ENCODE peak calls at places on chromosomes 6 and 20, in six cellular contexts. Q is neural progenitor cell, P is uterus, V is body of pancreas, E is PC-9, N is cardiac muscle cell. G is an unnamed sample.

GRCh38 chr20:59392741-59393140 is 92.3 kb downstream of the EDN3 start:
- DNase-seq in N (no peak), E (no peak), V (no peak), P (no peak), Q (no peak), G (no peak)

GRCh38 chr20:4626228-4626627 is 95.5 kb upstream of the PRND start:
- DNase-seq in N (no peak), P (no peak), E (no peak), V (no peak), Q (no peak), G (no peak)

GRCh38 chr6:27986928-27987725 is 30.1 kb downstream of the OR2B6 start:
- DNase-seq in P (no peak), N (no peak), Q (no peak), E (no peak), V (no peak), G (no peak)

GRCh38 chr6:23003671-23004598 is 434.6 kb downstream of the HDGFL1 start:
- DNase-seq in V (no peak), P (peak; percentile 47), E (no peak), N (no peak), Q (no peak), G (no peak)

GRCh38 chr6:1117530-1118286 is 194.2 kb upstream of the FOXQ1 start:
- DNase-seq in Q (no peak), V (no peak), E (no peak), P (no peak), N (no peak), G (no peak)

GRCh38 chr6:37233541-37233940 is 24.0 kb upstream of the TBC1D22B start:
- DNase-seq in E (peak; percentile 28), Q (no peak), N (no peak), P (no peak), V (no peak), G (no peak)

GRCh38 chr20:8156603-8157079 is 24.6 kb downstream of the PLCB1 start:
- DNase-seq in N (no peak), P (no peak), V (no peak), Q (no peak), E (peak; percentile 81), G (no peak)

GRCh38 chr6:92364948-92365386 is 1054.4 kb downstream of the EPHA7 start:
- DNase-seq in P (no peak), Q (no peak), V (no peak), N (no peak), E (no peak), G (no peak)

GRCh38 chr20:62684986-62685385 is 23.6 kb upstream of the NTSR1 start:
- DNase-seq in N (no peak), Q (no peak), E (no peak), V (no peak), P (no peak), G (no peak)

GRCh38 chr6:6788394-6789020 is 200.0 kb downstream of the LY86 start:
- DNase-seq in P (no peak), E (no peak), V (no peak), Q (peak; percentile 25), N (no peak), G (no peak)

GRCh38 chr6:21348462-21349195 is 244.9 kb upstream of the SOX4 start:
- DNase-seq in V (no peak), N (peak; percentile 45), P (peak; percentile 31), E (no peak), Q (peak; percentile 29), G (peak; percentile 19)

GRCh38 chr6:32837651-32838113 is 857 bp downstream of the TAP2 start:
- DNase-seq in N (no peak), E (peak; percentile 51), Q (no peak), V (no peak), P (no peak), G (no peak)

GRCh38 chr20:32875673-32876072 is 16.9 kb downstream of the EFCAB8 start:
- DNase-seq in E (no peak), V (no peak), Q (no peak), N (no peak), P (no peak), G (no peak)

GRCh38 chr20:45290677-45291355 is 15.8 kb upstream of the RBPJL start:
- DNase-seq in Q (peak; percentile 84), E (peak; percentile 78), P (peak; percentile 51), V (peak; percentile 90), N (peak; percentile 83), G (peak; percentile 48)

GRCh38 chr6:42451595-42452170 is at the start of gene TRERF1:
- DNase-seq in Q (peak; percentile 85), V (peak; percentile 45), E (peak; percentile 73), P (peak; percentile 62), N (peak; percentile 78), G (peak; percentile 54)

GRCh38 chr6:109104512-109104911 is 9.2 kb downstream of the CEP57L1 start:
- DNase-seq in E (no peak), N (no peak), P (no peak), V (no peak), Q (no peak), G (no peak)

GRCh38 chr6:45577836-45578504 is 200.2 kb upstream of the SUPT3H start:
- DNase-seq in N (no peak), V (no peak), Q (no peak), P (no peak), E (no peak), G (no peak)

GRCh38 chr6:34583461-34583860 is 27.3 kb upstream of the SPDEF start:
- DNase-seq in E (no peak), N (no peak), V (no peak), Q (no peak), P (no peak), G (no peak)

GRCh38 chr6:97524846-97525245 is 241.8 kb upstream of the MMS22L start:
- DNase-seq in Q (peak; percentile 76), E (no peak), P (no peak), V (no peak), N (peak; percentile 21), G (no peak)

GRCh38 chr6:11384531-11385309 is 152.3 kb upstream of the NEDD9 start:
- DNase-seq in N (no peak), P (no peak), Q (no peak), E (no peak), V (no peak), G (no peak)

GRCh38 chr6:170067257-170067656 is 223.6 kb downstream of the DLL1 start:
- DNase-seq in P (peak; percentile 14), Q (peak; percentile 50), E (no peak), N (no peak), V (peak; percentile 8), G (peak; percentile 1)

GRCh38 chr6:16851044-16851540 is 89.8 kb upstream of the ATXN1 start:
- DNase-seq in P (no peak), N (no peak), E (no peak), Q (no peak), V (no peak), G (no peak)

GRCh38 chr6:150301871-150302800 is 66.7 kb upstream of the IYD start:
- DNase-seq in E (peak; percentile 72), V (peak; percentile 27), P (no peak), N (no peak), Q (no peak), G (no peak)

GRCh38 chr6:137819740-137820139 is 47.3 kb upstream of the TNFAIP3 start:
- DNase-seq in Q (no peak), V (no peak), E (no peak), N (no peak), P (no peak), G (no peak)

GRCh38 chr6:24930386-24930785 is 5.4 kb downstream of the RIPOR2 start:
- DNase-seq in P (peak; percentile 26), E (no peak), Q (peak; percentile 16), V (no peak), N (peak; percentile 47), G (peak; percentile 50)

GRCh38 chr6:12354499-12354898 is 64.3 kb downstream of the EDN1 start:
- DNase-seq in N (no peak), P (no peak), Q (peak; percentile 66), E (no peak), V (peak; percentile 65), G (no peak)

GRCh38 chr6:3748208-3748701 is 3.3 kb downstream of the PXDC1 start:
- DNase-seq in E (peak; percentile 45), N (peak; percentile 75), Q (peak; percentile 84), V (peak; percentile 67), P (peak; percentile 61), G (peak; percentile 66)
- H3K4me3 ChIP-seq in E (no peak overlapping the region), N (no peak overlapping the region), Q (no peak overlapping the region), V (no peak overlapping the region), P (no peak overlapping the region), G (peak overlapping the region; percentile 80)

GRCh38 chr6:43495409-43495941 is 14.7 kb downstream of the LRRC73 start:
- DNase-seq in Q (no peak), V (no peak), N (no peak), P (no peak), E (peak; percentile 60), G (no peak)

GRCh38 chr6:43494766-43495165 is 15.4 kb downstream of the LRRC73 start:
- DNase-seq in Q (no peak), P (no peak), V (no peak), N (no peak), E (no peak), G (no peak)

GRCh38 chr6:43497129-43497396 is 13.1 kb downstream of the LRRC73 start:
- DNase-seq in N (no peak), P (no peak), Q (no peak), V (no peak), E (no peak), G (no peak)

GRCh38 chr6:43497694-43498093 is 12.5 kb downstream of the LRRC73 start:
- DNase-seq in P (no peak), V (no peak), E (no peak), N (no peak), Q (no peak), G (no peak)

DNA sequence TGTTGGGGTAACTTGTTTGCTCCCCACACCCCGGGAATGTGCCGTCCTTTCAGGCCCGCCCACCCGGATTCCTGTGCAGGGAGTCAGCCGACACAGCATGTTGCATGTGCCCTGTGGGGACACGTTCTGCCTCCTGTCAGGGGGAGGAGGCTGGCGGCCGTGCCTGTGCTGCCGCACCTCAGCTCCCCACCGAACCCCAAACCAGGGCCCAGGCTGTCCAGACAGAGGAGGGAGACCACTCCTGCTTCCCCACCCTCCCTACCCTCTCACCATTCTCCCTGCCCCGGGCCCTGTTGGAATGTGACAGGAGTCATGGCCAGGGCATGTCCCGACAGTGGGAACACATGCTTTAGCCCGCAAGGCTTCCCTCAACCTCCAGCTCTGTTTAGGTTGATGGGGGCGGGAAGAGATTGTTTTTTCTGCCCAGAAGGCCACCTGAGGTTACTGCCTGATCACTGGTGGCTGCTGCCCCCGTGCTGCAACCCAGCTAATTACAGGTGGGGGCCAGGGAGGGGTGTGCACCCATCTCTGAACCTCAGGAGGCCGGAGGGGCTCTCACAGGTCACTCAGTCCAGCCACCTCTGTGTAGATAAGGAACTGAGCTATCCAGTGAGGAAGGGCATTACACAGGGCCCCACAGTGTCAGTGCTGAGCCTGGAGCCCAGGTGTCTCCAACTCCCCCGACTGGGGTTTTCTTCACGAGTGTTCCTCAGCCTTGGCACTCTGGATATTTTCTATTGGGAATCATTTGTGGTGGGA is 13.6 kb downstream of the LRRC73 start:
- DNase-seq in V (no peak), P (no peak), Q (peak; percentile 62), N (peak; percentile 65), E (peak; percentile 73), G (no peak)
- TF ChIP-seq CTCF in V (no peak), P (peak; percentile 26), Q (peak; percentile 61), N (peak; percentile 60), E (peak; percentile 82), G (peak; percentile 72)

GRCh38 chr6:44256291-44257006 is 879 bp downstream of the SLC35B2 start:
- DNase-seq in P (no peak), E (peak; percentile 40), Q (no peak), N (no peak), V (peak; percentile 37), G (no peak)
- H3K36me3 ChIP-seq in P (no peaks in the 10 kb centered on the region), E (peaks cover 30% of the 10 kb centered on the region), Q (peaks cover 14% of the 10 kb centered on the region), N (peaks cover 44% of the 10 kb centered on the region), V (peaks cover 32% of the 10 kb centered on the region), G (peaks cover 65% of the 10 kb centered on the region)

DNA sequence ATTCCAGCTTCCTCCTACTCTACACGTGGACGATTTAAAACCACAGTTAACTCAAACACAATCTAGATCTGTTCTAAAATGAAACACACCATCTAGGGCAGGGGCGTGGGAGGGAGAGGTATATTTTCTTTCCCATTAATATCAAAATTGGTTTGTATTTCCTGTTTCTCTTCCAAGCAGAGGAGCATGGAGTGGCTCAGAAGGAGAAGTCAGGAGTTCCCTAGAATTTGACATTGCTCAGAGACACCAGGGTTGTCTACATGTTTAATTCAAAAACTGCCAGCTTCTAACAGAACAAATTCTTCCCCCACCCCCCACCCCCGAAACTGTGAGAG is 2.3 kb downstream of the PREX1 start:
- DNase-seq in P (no peak), E (no peak), V (no peak), Q (no peak), N (no peak), G (no peak)
- H3K4me3 ChIP-seq in P (no peak overlapping the region), E (no peak overlapping the region), V (no peak overlapping the region), Q (peak overlapping the region; percentile 76), N (no peak overlapping the region), G (peak overlapping the region; percentile 88)

G was measured in heart right ventricle.